ENCODE peak calls at places on chromosome 10, in nine cellular contexts. I, M, F, J, D, C, P, W and T are unnamed samples.

GRCh38 chr10:87978166-87978565 is 114.7 kb downstream of the PTEN start:
- DNase-seq in I (no peak), M (no peak), P (no peak), D (no peak), F (no peak), J (no peak), W (no peak), C (no peak), T (no peak)

GRCh38 chr10:28331821-28332220 is 29.0 kb upstream of the MPP7 start:
- DNase-seq in W (no peak), D (peak; percentile 76), J (peak; percentile 2), F (no peak), P (peak; percentile 92), C (no peak), I (no peak), M (no peak), T (no peak)

GRCh38 chr10:74825033-74825370 is 1.4 kb upstream of the KAT6B start:
- DNase-seq in F (no peak), D (no peak), P (no peak), W (peak; percentile 70), C (no peak), M (peak; percentile 79), I (peak; percentile 49), J (no peak), T (no peak)

GRCh38 chr10:132939957-132940790 is 2.2 kb downstream of the CFAP46 start:
- DNase-seq in D (peak; percentile 63), J (peak; percentile 69), W (no peak), F (peak; percentile 54), P (peak; percentile 41), C (no peak), I (peak; percentile 60), M (peak; percentile 78), T (no peak)

GRCh38 chr10:44390585-44391072 is 5.7 kb upstream of the CXCL12 start:
- DNase-seq in C (no peak), I (no peak), J (peak; percentile 46), F (no peak), W (peak; percentile 19), M (peak; percentile 18), D (no peak), P (no peak), T (no peak)

GRCh38 chr10:56782503-56782902 is 421.4 kb upstream of the ZWINT start:
- DNase-seq in I (no peak), M (no peak), D (no peak), C (no peak), F (no peak), J (no peak), W (no peak), P (no peak), T (no peak)

GRCh38 chr10:112950714-112951348 is 784 bp downstream of the TCF7L2 start:
- DNase-seq in W (no peak), P (no peak), J (peak; percentile 59), C (no peak), I (peak; percentile 49), M (peak; percentile 70), D (peak; percentile 63), F (peak; percentile 41), T (no peak)

GRCh38 chr10:819326-819725 is 112.2 kb downstream of the LARP4B start:
- DNase-seq in P (peak; percentile 53), C (no peak), D (peak; percentile 74), F (no peak), J (peak; percentile 47), M (no peak), I (no peak), W (no peak), T (no peak)

GRCh38 chr10:80443531-80443974 is 10.6 kb upstream of the TSPAN14 start:
- DNase-seq in C (no peak), J (peak; percentile 67), I (peak; percentile 44), M (no peak), W (no peak), D (peak; percentile 50), F (no peak), P (no peak), T (no peak)

GRCh38 chr10:62037166-62037831 is 135.8 kb downstream of the ARID5B start:
- DNase-seq in W (no peak), D (peak; percentile 88), M (no peak), I (no peak), J (peak; percentile 84), P (peak; percentile 76), F (no peak), C (no peak), T (no peak)

GRCh38 chr10:119424591-119424975 is 117.9 kb downstream of the RGS10 start:
- DNase-seq in J (no peak), M (no peak), W (no peak), C (no peak), P (no peak), I (no peak), D (no peak), F (peak; percentile 25), T (no peak)

GRCh38 chr10:32141018-32141807 is 85.0 kb upstream of the KIF5B start:
- DNase-seq in F (no peak), M (no peak), D (no peak), C (no peak), P (peak; percentile 72), I (peak; percentile 55), J (peak; percentile 88), W (peak; percentile 43), T (no peak)

GRCh38 chr10:97291357-97292096 is 910 bp downstream of the ARHGAP19 start:
- DNase-seq in M (no peak), J (no peak), I (no peak), D (no peak), P (no peak), C (no peak), F (no peak), W (peak; percentile 47), T (no peak)

GRCh38 chr10:43899224-43899959 is 250.7 kb upstream of the ZNF32 start:
- DNase-seq in F (no peak), I (no peak), D (no peak), W (no peak), M (no peak), C (no peak), P (no peak), J (no peak), T (no peak)

GRCh38 chr10:58152698-58153263 is 114.9 kb downstream of the IPMK start:
- DNase-seq in I (peak; percentile 28), C (no peak), J (peak; percentile 68), D (peak; percentile 81), F (peak; percentile 25), W (peak; percentile 69), P (peak; percentile 75), M (no peak), T (no peak)

GRCh38 chr10:132918617-132919373 is 23.6 kb downstream of the CFAP46 start:
- DNase-seq in F (peak; percentile 22), P (no peak), W (no peak), J (no peak), M (peak; percentile 57), D (no peak), C (peak; percentile 28), I (peak; percentile 21), T (no peak)

GRCh38 chr10:132646443-132647097 is 109.0 kb downstream of the INPP5A start:
- DNase-seq in F (no peak), C (no peak), W (peak; percentile 38), I (no peak), J (no peak), P (no peak), M (peak; percentile 49), D (no peak), T (no peak)

GRCh38 chr10:72426982-72427381 is 72.3 kb upstream of the DNAJB12 start:
- DNase-seq in M (no peak), I (no peak), D (peak; percentile 3), P (no peak), W (no peak), J (peak; percentile 38), F (peak; percentile 38), C (no peak), T (no peak)